ENCODE peak calls at places on chromosomes 1 and 21, in four cellular contexts. I, J, A and G are unnamed samples.
A peak's percentile ranks its signal among the peaks of the same experiment; 100 is the strongest.

GRCh38 chr1:246333855-246334254 is 173.2 kb downstream of the SMYD3 start:
- DNase-seq in A (no peak), J (no peak), I (no peak), G (no peak)

GRCh38 chr21:43359081-43359822 is 67.7 kb downstream of the SIK1 start:
- DNase-seq in A (no peak), I (no peak), J (no peak), G (no peak)

GRCh38 chr1:99943238-99943794 is 26.5 kb upstream of the SLC35A3 start:
- DNase-seq in I (no peak), J (no peak), A (peak; percentile 30), G (no peak)

GRCh38 chr1:71987210-71987609 is 295.1 kb downstream of the NEGR1 start:
- DNase-seq in I (no peak), J (no peak), A (no peak), G (no peak)

GRCh38 chr1:35210306-35211112 is 17.6 kb upstream of the SFPQ start:
- DNase-seq in A (no peak), I (no peak), J (peak; percentile 75), G (no peak)

GRCh38 chr1:31372051-31372450 is 825 bp downstream of the FABP3 start:
- DNase-seq in I (no peak), J (no peak), A (no peak), G (no peak)

GRCh38 chr1:66439028-66439427 is 94.9 kb upstream of the SGIP1 start:
- DNase-seq in A (no peak), J (no peak), I (no peak), G (no peak)

GRCh38 chr1:190479028-190479427 is 1.4 kb upstream of the BRINP3 start:
- DNase-seq in J (peak; percentile 65), I (no peak), A (peak; percentile 63), G (no peak)

GRCh38 chr1:27575861-27576331 is 28.0 kb downstream of the AHDC1 start:
- DNase-seq in I (peak; percentile 90), J (peak; percentile 85), A (peak; percentile 85), G (no peak)

GRCh38 chr1:53131590-53131938 is 10.9 kb downstream of the SLC1A7 start:
- DNase-seq in I (no peak), J (no peak), A (no peak), G (no peak)

GRCh38 chr1:32759997-32760623 is 57.0 kb downstream of the YARS1 start:
- DNase-seq in J (peak; percentile 98), A (peak; percentile 98), I (peak; percentile 97), G (no peak)

GRCh38 chr1:107529511-107530149 is 388.8 kb downstream of the NTNG1 start:
- DNase-seq in I (no peak), A (peak; percentile 72), J (peak; percentile 75), G (no peak)

GRCh38 chr1:194568610-194569009 is 1382.2 kb upstream of the B3GALT2 start:
- DNase-seq in A (no peak), J (peak; percentile 28), I (no peak), G (no peak)

GRCh38 chr1:224488806-224489584 is 54.4 kb upstream of the WDR26 start:
- DNase-seq in A (no peak), I (no peak), J (peak; percentile 48), G (no peak)

GRCh38 chr1:248140846-248141245 is 4.1 kb upstream of the OR2M5 start:
- DNase-seq in A (no peak), J (no peak), I (no peak), G (no peak)

GRCh38 chr21:30337644-30338170 is at the start of gene KRTAP27-1:
- DNase-seq in A (no peak), I (no peak), J (no peak), G (no peak)

GRCh38 chr1:72186733-72187307 is 95.5 kb downstream of the NEGR1 start:
- DNase-seq in J (peak; percentile 35), A (peak; percentile 9), I (no peak), G (no peak)

GRCh38 chr1:61782771-61783170 is 40.5 kb downstream of the PATJ start:
- DNase-seq in J (no peak), I (no peak), A (no peak), G (no peak)

GRCh38 chr1:116165572-116165971 is 54.4 kb downstream of the MAB21L3 start:
- DNase-seq in J (no peak), A (no peak), I (no peak), G (no peak)

GRCh38 chr1:200364121-200364759 is 45.6 kb downstream of the ZNF281 start:
- DNase-seq in A (no peak), J (peak; percentile 88), I (no peak), G (no peak)

GRCh38 chr1:244965182-244965581 is 100.8 kb upstream of the HNRNPU start:
- DNase-seq in I (no peak), J (no peak), A (no peak), G (no peak)

GRCh38 chr1:245277276-245277675 is 122.5 kb downstream of the KIF26B start:
- DNase-seq in J (peak; percentile 61), I (no peak), A (no peak), G (no peak)

GRCh38 chr1:223230161-223230881 is 87.3 kb upstream of the TLR5 start:
- DNase-seq in I (no peak), J (no peak), A (no peak), G (no peak)

GRCh38 chr21:29287383-29287782 is 11.3 kb upstream of the BACH1 start:
- DNase-seq in I (no peak), J (no peak), A (no peak), G (no peak)

GRCh38 chr1:239179001-239179400 is 207.4 kb upstream of the CHRM3 start:
- DNase-seq in A (no peak), J (no peak), I (no peak), G (no peak)

GRCh38 chr21:33998402-33998801 is 75.0 kb upstream of the MRPS6 start:
- DNase-seq in I (no peak), J (no peak), A (no peak), G (no peak)

GRCh38 chr21:25837545-25838263 is 102.9 kb downstream of the GABPA start:
- DNase-seq in A (peak; percentile 50), I (no peak), J (no peak), G (no peak)

GRCh38 chr1:92949937-92950817 is 11.1 kb downstream of the DIPK1A start:
- DNase-seq in I (no peak), A (no peak), J (no peak), G (no peak)

GRCh38 chr1:226688852-226689251 is 50.2 kb downstream of the ITPKB start:
- DNase-seq in I (no peak), J (no peak), A (no peak), G (no peak)

GRCh38 chr1:170685166-170685565 is 21.2 kb downstream of the PRRX1 start:
- DNase-seq in I (no peak), A (no peak), J (no peak), G (no peak)

GRCh38 chr1:237565236-237565635 is 325.5 kb downstream of the ZP4 start:
- DNase-seq in J (no peak), I (no peak), A (no peak), G (no peak)

GRCh38 chr1:205507896-205508714 is 3.6 kb downstream of the CDK18 start:
- DNase-seq in A (no peak), J (no peak), I (no peak), G (no peak)

GRCh38 chr1:65309317-65310077 is at the start of gene DNAJC6:
- DNase-seq in I (peak; percentile 88), A (peak; percentile 93), J (peak; percentile 93), G (peak; percentile 79)

GRCh38 chr1:199041173-199041914 is 402.5 kb downstream of the PTPRC start:
- DNase-seq in J (no peak), A (no peak), I (no peak), G (no peak)

GRCh38 chr21:32190491-32191144 is 88.2 kb downstream of the MIS18A start:
- DNase-seq in A (no peak), J (no peak), I (no peak), G (no peak)

GRCh38 chr21:32189688-32190483 is 89.0 kb downstream of the MIS18A start:
- DNase-seq in I (no peak), J (no peak), A (no peak), G (no peak)

GRCh38 chr21:32196001-32196400 is 82.8 kb downstream of the MIS18A start:
- DNase-seq in J (no peak), A (no peak), I (no peak), G (no peak)

GRCh38 chr21:32192291-32192690 is 86.6 kb downstream of the MIS18A start:
- DNase-seq in A (no peak), J (no peak), I (no peak), G (no peak)

DNA sequence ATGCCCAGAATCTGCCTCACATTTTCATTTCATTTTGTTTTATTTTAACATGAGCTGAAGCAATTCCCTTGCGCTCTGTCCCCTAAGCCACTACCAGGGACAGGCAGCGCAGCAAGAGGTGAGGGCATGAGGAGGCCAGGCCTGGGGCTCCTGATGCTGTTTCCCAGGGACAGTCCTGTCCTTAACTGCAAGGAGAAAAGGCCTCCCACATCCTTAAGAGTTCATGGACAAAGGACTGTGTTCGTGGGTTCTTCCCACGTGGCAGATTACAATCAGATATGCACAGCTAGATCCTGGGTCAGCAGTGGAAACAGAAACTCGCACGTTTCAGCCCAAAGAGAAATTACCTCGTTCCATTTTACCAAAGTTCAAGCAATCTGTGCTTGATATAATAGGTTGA is 85.8 kb downstream of the MIS18A start:
- DNase-seq in J (no peak), A (no peak), I (no peak), G (no peak)
- H3K27ac ChIP-seq in J (no peak overlapping the region), A (no peak overlapping the region), I (no peak overlapping the region), G (no peak overlapping the region)

GRCh38 chr1:151026460-151026859 is 9.9 kb upstream of the BNIPL start:
- DNase-seq in I (no peak), A (no peak), J (no peak), G (no peak)
- H3K27ac ChIP-seq in I (no peak overlapping the region), A (no peak overlapping the region), J (no peak overlapping the region), G (no peak overlapping the region)

DNA sequence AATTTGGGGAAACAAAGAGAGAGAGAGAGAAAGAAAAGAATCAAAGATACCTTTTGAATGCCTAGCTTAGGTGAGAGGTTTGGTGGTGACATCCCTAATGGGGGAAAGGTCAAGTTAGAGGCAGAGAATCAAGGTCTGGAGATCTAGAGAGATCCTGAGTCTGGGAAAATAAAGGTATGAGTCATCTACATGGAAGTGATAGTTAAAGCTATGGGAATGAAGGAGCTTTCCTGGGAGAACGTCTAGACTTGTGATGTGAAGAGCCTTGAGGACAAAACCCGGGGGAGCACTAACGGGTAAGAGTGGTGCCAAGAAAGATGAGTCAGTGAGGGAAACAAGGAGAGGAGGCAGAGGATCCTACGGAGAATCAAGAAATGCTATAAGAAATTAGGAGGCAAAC is 110.8 kb upstream of the RUNX1 start:
- DNase-seq in A (no peak), J (no peak), I (no peak), G (no peak)
- H3K27ac ChIP-seq in A (no peak overlapping the region), J (no peak overlapping the region), I (no peak overlapping the region), G (no peak overlapping the region)

GRCh38 chr1:151539321-151540020 is 638 bp upstream of the TUFT1 start:
- DNase-seq in A (peak; percentile 95), I (peak; percentile 92), J (peak; percentile 92), G (peak; percentile 39)
- H3K27ac ChIP-seq in A (peak overlapping the region; percentile 93), I (peak overlapping the region; percentile 77), J (peak overlapping the region; percentile 89), G (peak overlapping the region; percentile 45)

DNA sequence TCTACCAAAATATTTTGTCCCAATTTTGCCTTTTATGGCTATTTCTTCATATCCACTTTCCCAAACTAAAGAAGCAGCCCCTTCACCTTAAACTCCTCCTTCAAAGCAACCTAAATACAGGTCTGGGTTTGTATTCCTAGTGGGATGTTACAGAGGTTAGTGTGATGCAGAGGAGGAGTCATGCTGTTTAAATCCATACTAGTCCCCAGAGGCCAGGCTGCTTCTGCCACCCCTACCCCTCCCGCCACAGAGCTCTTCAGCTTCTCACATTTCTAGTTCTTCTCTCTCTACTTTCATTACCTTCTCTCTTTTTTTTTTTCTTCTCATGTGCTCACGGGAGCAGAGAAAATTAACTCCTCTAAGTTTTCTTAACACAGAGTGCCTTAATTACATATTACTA is 29.3 kb downstream of the SELL start:
- DNase-seq in I (no peak), J (peak; percentile 45), A (no peak), G (no peak)
- H3K27ac ChIP-seq in I (no peak overlapping the region), J (no peak overlapping the region), A (no peak overlapping the region), G (no peak overlapping the region)